ENCODE peak calls at places on chromosomes 1 and 21, in ten cellular contexts. C, N, M, L, S, P, K, I, F and Z are unnamed samples.

GRCh38 chr1:203159844-203160243 is 15.8 kb downstream of the MYBPH start:
- DNase-seq in C (no peak), N (no peak), M (no peak), L (no peak), S (no peak), P (no peak), K (no peak), I (no peak), F (no peak), Z (no peak)

GRCh38 chr1:198657550-198658064 is 18.8 kb downstream of the PTPRC start:
- DNase-seq in C (no peak), N (no peak), M (peak; percentile 95), L (no peak), S (peak; percentile 73), P (no peak), K (no peak), I (peak; percentile 90), F (no peak), Z (peak; percentile 63)

GRCh38 chr1:175150596-175151319 is 41.8 kb downstream of the KIAA0040 start:
- DNase-seq in C (peak; percentile 61), N (no peak), M (peak; percentile 79), L (no peak), S (no peak), P (no peak), K (no peak), I (no peak), F (no peak), Z (no peak)

GRCh38 chr1:14377386-14377785 is 221.1 kb upstream of the KAZN start:
- DNase-seq in C (no peak), N (no peak), M (peak; percentile 81), L (no peak), S (no peak), P (no peak), K (no peak), I (no peak), F (no peak), Z (no peak)

GRCh38 chr1:8625480-8625879 is 192.0 kb downstream of the RERE start:
- DNase-seq in C (no peak), N (no peak), M (no peak), L (no peak), S (no peak), P (no peak), K (no peak), I (no peak), F (no peak), Z (no peak)

GRCh38 chr1:50976111-50976889 is 6.3 kb downstream of the CDKN2C start:
- DNase-seq in C (peak; percentile 53), N (peak; percentile 40), M (no peak), L (no peak), S (peak; percentile 39), P (no peak), K (no peak), I (no peak), F (peak; percentile 55), Z (no peak)

GRCh38 chr1:183194527-183195145 is 8.6 kb downstream of the LAMC2 start:
- DNase-seq in C (no peak), N (no peak), M (no peak), L (no peak), S (no peak), P (no peak), K (no peak), I (no peak), F (no peak), Z (peak; percentile 38)

GRCh38 chr1:66364578-66365391 is 169.2 kb upstream of the SGIP1 start:
- DNase-seq in C (no peak), N (no peak), M (peak; percentile 87), L (no peak), S (no peak), P (no peak), K (no peak), I (no peak), F (no peak), Z (no peak)

GRCh38 chr1:231590453-231591198 is 36.0 kb upstream of the DISC1 start:
- DNase-seq in C (peak; percentile 78), N (peak; percentile 62), M (peak; percentile 84), L (peak; percentile 43), S (peak; percentile 68), P (no peak), K (no peak), I (peak; percentile 49), F (peak; percentile 52), Z (no peak)

GRCh38 chr1:15275921-15276683 is 29.1 kb downstream of the FHAD1 start:
- DNase-seq in C (no peak), N (no peak), M (no peak), L (no peak), S (no peak), P (no peak), K (no peak), I (no peak), F (no peak), Z (no peak)

GRCh38 chr21:40433575-40433974 is 413.4 kb downstream of the DSCAM start:
- DNase-seq in C (no peak), N (no peak), M (no peak), L (no peak), S (no peak), P (no peak), K (no peak), I (no peak), F (no peak), Z (no peak)

GRCh38 chr1:71252900-71253299 is 172.1 kb upstream of the ZRANB2 start:
- DNase-seq in C (no peak), N (no peak), M (no peak), L (no peak), S (no peak), P (no peak), K (no peak), I (no peak), F (no peak), Z (no peak)

GRCh38 chr1:31788825-31789256 is 24.7 kb upstream of the ADGRB2 start:
- DNase-seq in C (no peak), N (peak; percentile 23), M (peak; percentile 91), L (peak; percentile 35), S (peak; percentile 81), P (no peak), K (no peak), I (peak; percentile 58), F (peak; percentile 74), Z (no peak)

GRCh38 chr1:45769261-45769932 is 18.9 kb upstream of the IPP start:
- DNase-seq in C (peak; percentile 53), N (no peak), M (peak; percentile 70), L (no peak), S (no peak), P (no peak), K (peak; percentile 68), I (peak; percentile 46), F (no peak), Z (no peak)

GRCh38 chr1:168736450-168736980 is 7.5 kb upstream of the DPT start:
- DNase-seq in C (no peak), N (no peak), M (no peak), L (no peak), S (no peak), P (no peak), K (no peak), I (no peak), F (no peak), Z (no peak)

GRCh38 chr1:99571092-99571734 is 74.7 kb upstream of the PALMD start:
- DNase-seq in C (no peak), N (no peak), M (no peak), L (no peak), S (no peak), P (no peak), K (no peak), I (no peak), F (no peak), Z (no peak)

GRCh38 chr1:228245111-228245510 is 37.3 kb downstream of the OBSCN start:
- DNase-seq in C (no peak), N (no peak), M (no peak), L (no peak), S (no peak), P (no peak), K (no peak), I (no peak), F (no peak), Z (no peak)
- H3K9me3 ChIP-seq in C (peaks cover 68% of the 10 kb centered on the region), N (no peaks in the 10 kb centered on the region), M (no peaks in the 10 kb centered on the region), L (peaks cover 57% of the 10 kb centered on the region), S (peaks cover 55% of the 10 kb centered on the region), P (peaks cover 3% of the 10 kb centered on the region), K (no peaks in the 10 kb centered on the region), I (peaks cover 35% of the 10 kb centered on the region), F (peaks cover 40% of the 10 kb centered on the region), Z (peaks cover 57% of the 10 kb centered on the region)

DNA sequence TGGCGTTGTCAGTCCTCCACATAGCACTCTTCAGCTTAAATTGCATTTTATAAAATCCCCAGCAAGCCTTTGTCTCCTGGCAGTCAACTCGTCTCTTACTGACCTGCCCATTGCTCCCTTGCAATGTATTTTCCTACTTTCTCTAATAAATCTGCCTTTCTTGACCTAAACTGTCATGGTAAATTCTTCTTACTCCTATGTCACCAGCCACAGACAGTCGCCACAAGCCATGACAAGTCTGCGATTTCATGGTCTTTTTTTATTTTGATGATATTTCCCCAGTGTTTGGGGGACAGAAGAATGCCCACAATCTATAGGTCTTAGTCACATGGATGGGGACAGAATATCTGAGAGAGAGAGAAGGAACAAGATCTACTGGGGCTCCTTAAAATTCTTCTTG is 8.4 kb downstream of the IFNAR2 start:
- DNase-seq in C (no peak), N (no peak), M (no peak), L (no peak), S (no peak), P (no peak), K (no peak), I (no peak), F (no peak), Z (no peak)
- H3K9me3 ChIP-seq in C (peaks cover 45% of the 10 kb centered on the region), N (peaks cover 3% of the 10 kb centered on the region), M (no peaks in the 10 kb centered on the region), L (no peaks in the 10 kb centered on the region), S (no peaks in the 10 kb centered on the region), P (no peaks in the 10 kb centered on the region), K (no peaks in the 10 kb centered on the region), I (no peaks in the 10 kb centered on the region), F (peaks cover 29% of the 10 kb centered on the region), Z (no peaks in the 10 kb centered on the region)

DNA sequence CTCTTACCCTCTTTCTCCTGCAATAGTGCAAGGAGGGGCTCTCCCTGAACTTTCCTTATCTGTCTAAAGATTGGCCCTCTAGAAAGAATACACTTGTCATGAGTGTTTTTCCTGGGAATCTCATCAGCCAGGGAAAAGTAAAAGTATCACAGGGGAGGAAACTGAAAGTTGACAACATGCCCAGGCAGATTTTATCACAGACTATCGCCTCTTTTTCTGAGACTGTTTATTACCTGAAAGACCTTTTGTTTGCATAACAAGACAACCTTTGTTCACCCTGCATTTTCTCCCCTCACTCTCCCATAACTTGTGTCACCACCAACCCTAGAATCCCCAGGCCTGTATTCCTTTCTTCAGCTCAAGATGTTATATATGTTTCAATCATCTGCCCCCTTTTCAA is 794.7 kb upstream of the ADAMTS5 start:
- DNase-seq in C (no peak), N (no peak), M (no peak), L (no peak), S (no peak), P (no peak), K (no peak), I (no peak), F (no peak), Z (no peak)
- H3K9me3 ChIP-seq in C (peaks cover 10% of the 10 kb centered on the region), N (no peaks in the 10 kb centered on the region), M (no peaks in the 10 kb centered on the region), L (no peaks in the 10 kb centered on the region), S (no peaks in the 10 kb centered on the region), P (no peaks in the 10 kb centered on the region), K (no peaks in the 10 kb centered on the region), I (no peaks in the 10 kb centered on the region), F (peaks cover 6% of the 10 kb centered on the region), Z (no peaks in the 10 kb centered on the region)

DNA sequence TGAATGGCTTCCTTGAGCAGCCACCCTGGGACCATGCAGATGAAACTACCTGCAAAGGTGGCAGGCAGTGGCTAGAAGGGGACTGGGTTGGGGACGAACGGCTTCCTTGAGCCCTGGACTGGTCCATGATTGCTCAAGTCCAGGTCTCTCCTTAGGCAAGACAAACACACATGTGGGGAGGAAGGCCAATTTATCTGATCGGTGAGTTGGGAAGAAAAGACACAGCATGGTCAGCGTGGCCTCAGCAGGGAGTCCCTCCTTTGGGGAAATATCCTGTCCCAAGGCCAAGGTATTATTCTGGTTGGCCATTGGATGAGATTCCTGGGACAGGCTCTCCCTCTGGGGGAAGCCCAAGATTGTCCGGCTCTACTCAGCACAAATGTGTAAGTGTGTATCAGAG is 116.3 kb upstream of the ERG start:
- DNase-seq in C (no peak), N (no peak), M (no peak), L (no peak), S (no peak), P (no peak), K (no peak), I (no peak), F (no peak), Z (no peak)
- H3K9me3 ChIP-seq in C (no peaks in the 10 kb centered on the region), N (no peaks in the 10 kb centered on the region), M (no peaks in the 10 kb centered on the region), L (no peaks in the 10 kb centered on the region), S (no peaks in the 10 kb centered on the region), P (no peaks in the 10 kb centered on the region), K (no peaks in the 10 kb centered on the region), I (no peaks in the 10 kb centered on the region), F (no peaks in the 10 kb centered on the region), Z (no peaks in the 10 kb centered on the region)